ENCODE peak calls at places on chromosomes 4 and X, in four cellular contexts. One of them, this sample, is unnamed.

GRCh38 chrX:106159861-106160282 is 8.2 kb upstream of the PWWP3B start:
- DNase-seq in neuronal stem cell: no peak
- DNase-seq in hepatocyte: no peak
- DNase-seq in HL-60: no peak
- DNase-seq in this sample: no peak

GRCh38 chr4:109079731-109080130 is 222.7 kb downstream of the COL25A1 start:
- DNase-seq in neuronal stem cell: no peak
- DNase-seq in hepatocyte: no peak
- DNase-seq in HL-60: peak
- DNase-seq in this sample: no peak

GRCh38 chrX:48957477-48957826 is at the start of gene OTUD5:
- DNase-seq in neuronal stem cell: no peak
- DNase-seq in hepatocyte: peak
- DNase-seq in HL-60: no peak
- DNase-seq in this sample: peak

GRCh38 chrX:30690330-30690729 is 37.1 kb downstream of the GK start:
- DNase-seq in neuronal stem cell: no peak
- DNase-seq in hepatocyte: no peak
- DNase-seq in HL-60: no peak
- DNase-seq in this sample: no peak

GRCh38 chrX:135112096-135112729 is 8.1 kb downstream of the ETDB start:
- DNase-seq in neuronal stem cell: no peak
- DNase-seq in hepatocyte: peak
- DNase-seq in HL-60: no peak
- DNase-seq in this sample: peak

GRCh38 chrX:23931149-23931604 is 23.4 kb downstream of the CXorf58 start:
- DNase-seq in neuronal stem cell: no peak
- DNase-seq in hepatocyte: peak
- DNase-seq in HL-60: no peak
- DNase-seq in this sample: no peak

GRCh38 chrX:129717902-129718301 is 20.9 kb upstream of the XPNPEP2 start:
- DNase-seq in neuronal stem cell: no peak
- DNase-seq in hepatocyte: no peak
- DNase-seq in HL-60: no peak
- DNase-seq in this sample: no peak

GRCh38 chrX:1264556-1264955 is 4.1 kb upstream of the CSF2RA start:
- DNase-seq in neuronal stem cell: no peak
- DNase-seq in hepatocyte: no peak
- DNase-seq in HL-60: no peak
- DNase-seq in this sample: no peak

GRCh38 chr4:168461821-168462220 is 18.5 kb downstream of the DDX60L start:
- DNase-seq in neuronal stem cell: no peak
- DNase-seq in hepatocyte: no peak
- DNase-seq in HL-60: no peak
- DNase-seq in this sample: no peak

GRCh38 chr4:189409158-189409557 is 531.5 kb upstream of the FRG1 start:
- DNase-seq in neuronal stem cell: no peak
- DNase-seq in hepatocyte: no peak
- DNase-seq in HL-60: no peak
- DNase-seq in this sample: no peak

GRCh38 chrX:123476636-123477219 is 256.1 kb downstream of the THOC2 start:
- DNase-seq in neuronal stem cell: no peak
- DNase-seq in hepatocyte: no peak
- DNase-seq in HL-60: no peak
- DNase-seq in this sample: no peak

GRCh38 chr4:5710065-5710961 is 688 bp upstream of the EVC start:
- DNase-seq in neuronal stem cell: peak
- DNase-seq in hepatocyte: peak
- DNase-seq in HL-60: no peak
- DNase-seq in this sample: peak

GRCh38 chrX:152900937-152901445 is 3.1 kb downstream of the ZNF185 start:
- DNase-seq in neuronal stem cell: no peak
- DNase-seq in hepatocyte: no peak
- DNase-seq in HL-60: no peak
- DNase-seq in this sample: no peak

GRCh38 chr4:34644716-34645115 is 1599.6 kb downstream of the ARAP2 start:
- DNase-seq in neuronal stem cell: no peak
- DNase-seq in hepatocyte: no peak
- DNase-seq in HL-60: no peak
- DNase-seq in this sample: no peak

GRCh38 chrX:115234220-115234557 is 293 bp upstream of the LRCH2 start:
- DNase-seq in neuronal stem cell: no peak
- DNase-seq in hepatocyte: no peak
- DNase-seq in HL-60: no peak
- DNase-seq in this sample: no peak

GRCh38 chrX:40300286-40300890 is 202.6 kb upstream of the BCOR start:
- DNase-seq in neuronal stem cell: no peak
- DNase-seq in hepatocyte: no peak
- DNase-seq in HL-60: no peak
- DNase-seq in this sample: no peak

GRCh38 chr4:61379406-61379805 is 179.3 kb downstream of the ADGRL3 start:
- DNase-seq in neuronal stem cell: no peak
- DNase-seq in hepatocyte: no peak
- DNase-seq in HL-60: no peak
- DNase-seq in this sample: no peak

GRCh38 chrX:131734621-131735020 is 190.7 kb downstream of the OR13H1 start:
- DNase-seq in neuronal stem cell: no peak
- DNase-seq in hepatocyte: no peak
- DNase-seq in HL-60: no peak
- DNase-seq in this sample: no peak

GRCh38 chr4:40992472-40993298 is 221.7 kb downstream of the APBB2 start:
- DNase-seq in neuronal stem cell: no peak
- DNase-seq in hepatocyte: no peak
- DNase-seq in HL-60: no peak
- DNase-seq in this sample: no peak

GRCh38 chrX:45233541-45233940 is 32.9 kb upstream of the DIPK2B start:
- DNase-seq in neuronal stem cell: no peak
- DNase-seq in hepatocyte: no peak
- DNase-seq in HL-60: peak
- DNase-seq in this sample: no peak

GRCh38 chr4:53885668-53886067 is 178.7 kb downstream of the CHIC2 start:
- DNase-seq in neuronal stem cell: no peak
- DNase-seq in hepatocyte: no peak
- DNase-seq in HL-60: no peak
- DNase-seq in this sample: no peak

GRCh38 chr4:59091376-59092142 is 1981.4 kb upstream of the IGFBP7 start:
- DNase-seq in neuronal stem cell: no peak
- DNase-seq in hepatocyte: no peak
- DNase-seq in HL-60: no peak
- DNase-seq in this sample: no peak

GRCh38 chr4:37793562-37793961 is 32.9 kb upstream of the PGM2 start:
- DNase-seq in neuronal stem cell: no peak
- DNase-seq in hepatocyte: no peak
- DNase-seq in HL-60: no peak
- DNase-seq in this sample: no peak

GRCh38 chr4:85491527-85491926 is 16.6 kb downstream of the ARHGAP24 start:
- DNase-seq in neuronal stem cell: no peak
- DNase-seq in hepatocyte: no peak
- DNase-seq in HL-60: no peak
- DNase-seq in this sample: no peak

GRCh38 chrX:20118065-20118824 is 1.5 kb upstream of the MAP7D2 start:
- DNase-seq in neuronal stem cell: no peak
- DNase-seq in hepatocyte: no peak
- DNase-seq in HL-60: no peak
- DNase-seq in this sample: no peak

GRCh38 chr4:174283507-174284180 is at the start of the genes CEP44 and FBXO8:
- DNase-seq in neuronal stem cell: peak
- DNase-seq in hepatocyte: peak
- DNase-seq in HL-60: peak
- DNase-seq in this sample: peak

GRCh38 chr4:54658321-54659093 is 750 bp downstream of the KIT start:
- DNase-seq in neuronal stem cell: peak
- DNase-seq in hepatocyte: peak
- DNase-seq in HL-60: peak
- DNase-seq in this sample: peak

GRCh38 chr4:145301386-145302080 is 121.1 kb upstream of the OTUD4 start:
- DNase-seq in neuronal stem cell: no peak
- DNase-seq in hepatocyte: no peak
- DNase-seq in HL-60: no peak
- DNase-seq in this sample: no peak

GRCh38 chr4:171674781-171675180 is 138.4 kb upstream of the GALNTL6 start:
- DNase-seq in neuronal stem cell: no peak
- DNase-seq in hepatocyte: no peak
- DNase-seq in HL-60: no peak
- DNase-seq in this sample: no peak

GRCh38 chr4:87559090-87559837 is 30.1 kb upstream of the SPARCL1 start:
- DNase-seq in neuronal stem cell: peak
- DNase-seq in hepatocyte: no peak
- DNase-seq in HL-60: no peak
- DNase-seq in this sample: no peak

GRCh38 chrX:11688201-11688600 is 22.5 kb upstream of the ARHGAP6 start:
- DNase-seq in neuronal stem cell: no peak
- DNase-seq in hepatocyte: no peak
- DNase-seq in HL-60: no peak
- DNase-seq in this sample: no peak

GRCh38 chr4:122329876-122330595 is 48.8 kb upstream of the ADAD1 start:
- DNase-seq in neuronal stem cell: no peak
- DNase-seq in hepatocyte: no peak
- DNase-seq in HL-60: no peak
- DNase-seq in this sample: no peak

GRCh38 chr4:125101706-125102105 is 213.0 kb upstream of the FAT4 start:
- DNase-seq in neuronal stem cell: no peak
- DNase-seq in hepatocyte: no peak
- DNase-seq in HL-60: no peak
- DNase-seq in this sample: no peak

This sample was measured in endothelial cell.